ENCODE peak calls at places on chromosomes 7 and 10, in five cellular contexts. F is neural progenitor cell, A is PC-9, W is endothelial cell of umbilical vein, N is H1. V is an unnamed sample.

GRCh38 chr7:20504060-20504459 is 111.4 kb upstream of the ABCB5 start:
- DNase-seq in F (no peak), A (no peak), W (no peak), N (no peak), V (no peak)

GRCh38 chr7:22860784-22861482 is 38.3 kb upstream of the TOMM7 start:
- DNase-seq in F (peak), A (no peak), W (peak), N (no peak), V (no peak)

GRCh38 chr10:88243847-88244730 is 339.0 kb downstream of the RNLS start:
- DNase-seq in F (no peak), A (no peak), W (peak), N (no peak), V (no peak)

GRCh38 chr10:123136806-123137642 is 1.3 kb downstream of the HMX3 start:
- DNase-seq in F (peak), A (no peak), W (peak), N (peak), V (peak)

GRCh38 chr7:157273208-157274202 is 63.3 kb upstream of the DNAJB6 start:
- DNase-seq in F (peak), A (peak), W (peak), N (peak), V (peak)

GRCh38 chr7:30977896-30978564 is 14.3 kb downstream of the GHRHR start:
- DNase-seq in F (peak), A (peak), W (peak), N (peak), V (peak)

GRCh38 chr7:139901411-139901810 is 72.3 kb downstream of the TBXAS1 start:
- DNase-seq in F (no peak), A (no peak), W (no peak), N (no peak), V (no peak)

GRCh38 chr10:111745982-111746381 is 437.6 kb downstream of the GPAM start:
- DNase-seq in F (no peak), A (no peak), W (no peak), N (no peak), V (no peak)

GRCh38 chr7:138705122-138705521 is 4.0 kb upstream of the SVOPL start:
- DNase-seq in F (no peak), A (no peak), W (no peak), N (no peak), V (no peak)

GRCh38 chr7:23531794-23532489 is at the start of gene TRA2A:
- DNase-seq in F (peak), A (peak), W (peak), N (peak), V (peak)

GRCh38 chr10:71613303-71613777 is 106.2 kb downstream of the C10orf105 start:
- DNase-seq in F (no peak), A (peak), W (no peak), N (no peak), V (peak)

GRCh38 chr10:30431435-30431911 is 2.5 kb upstream of the MAP3K8 start:
- DNase-seq in F (no peak), A (peak), W (no peak), N (no peak), V (peak)

GRCh38 chr7:150428671-150429451 is 21.6 kb upstream of the GIMAP8 start:
- DNase-seq in F (peak), A (peak), W (no peak), N (peak), V (peak)

GRCh38 chr10:6840766-6841165 is 260.7 kb upstream of the PRKCQ start:
- DNase-seq in F (no peak), A (no peak), W (no peak), N (no peak), V (peak)

GRCh38 chr7:6250364-6250833 is 22.0 kb downstream of the CYTH3 start:
- DNase-seq in F (no peak), A (no peak), W (no peak), N (no peak), V (peak)

GRCh38 chr7:48109848-48110663 is 21.0 kb downstream of the UPP1 start:
- DNase-seq in F (peak), A (peak), W (peak), N (peak), V (peak)

GRCh38 chr7:99733448-99733847 is 1.5 kb downstream of the CYP3A7 start:
- DNase-seq in F (peak), A (no peak), W (no peak), N (peak), V (peak)

GRCh38 chr10:47311193-47311899 is 10.9 kb upstream of the GDF2 start:
- DNase-seq in F (no peak), A (no peak), W (no peak), N (no peak), V (no peak)

GRCh38 chr7:44512736-44513135 is 22.3 kb upstream of the NUDCD3 start:
- DNase-seq in F (no peak), A (no peak), W (no peak), N (no peak), V (no peak)

GRCh38 chr7:30329706-30330105 is 45.3 kb downstream of the ZNRF2 start:
- DNase-seq in F (no peak), A (no peak), W (no peak), N (no peak), V (no peak)

GRCh38 chr7:139602143-139602722 is 78.7 kb downstream of the CLEC2L start:
- DNase-seq in F (peak), A (no peak), W (peak), N (no peak), V (peak)

GRCh38 chr10:32939296-32940111 is 18.5 kb downstream of the ITGB1 start:
- DNase-seq in F (no peak), A (no peak), W (no peak), N (no peak), V (no peak)

GRCh38 chr10:48842231-48842630 is 97.4 kb downstream of the LRRC18 start:
- DNase-seq in F (no peak), A (no peak), W (no peak), N (no peak), V (no peak)

GRCh38 chr7:81075150-81075549 is 156.3 kb upstream of the SEMA3C start:
- DNase-seq in F (no peak), A (peak), W (no peak), N (no peak), V (peak)

GRCh38 chr7:5702876-5703571 is 78.4 kb downstream of the RNF216 start:
- DNase-seq in F (no peak), A (peak), W (no peak), N (no peak), V (peak)

GRCh38 chr10:3525832-3526449 is 259.1 kb downstream of the KLF6 start:
- DNase-seq in F (no peak), A (peak), W (peak), N (no peak), V (peak)

GRCh38 chr7:74466196-74466813 is 12.6 kb downstream of the GTF2IRD1 start:
- DNase-seq in F (peak), A (no peak), W (no peak), N (no peak), V (no peak)

GRCh38 chr7:69537691-69538090 is 60.6 kb upstream of the AUTS2 start:
- DNase-seq in F (no peak), A (no peak), W (no peak), N (no peak), V (no peak)

GRCh38 chr10:129775681-129776080 is 188.4 kb downstream of the EBF3 start:
- DNase-seq in F (no peak), A (no peak), W (no peak), N (no peak), V (no peak)

GRCh38 chr10:59176241-59177030 is at the start of gene PHYHIPL:
- DNase-seq in F (peak), A (no peak), W (no peak), N (peak), V (peak)
- TF ChIP-seq EZH2 in F (peak), A (no peak), W (peak), N (peak), V (peak)

DNA sequence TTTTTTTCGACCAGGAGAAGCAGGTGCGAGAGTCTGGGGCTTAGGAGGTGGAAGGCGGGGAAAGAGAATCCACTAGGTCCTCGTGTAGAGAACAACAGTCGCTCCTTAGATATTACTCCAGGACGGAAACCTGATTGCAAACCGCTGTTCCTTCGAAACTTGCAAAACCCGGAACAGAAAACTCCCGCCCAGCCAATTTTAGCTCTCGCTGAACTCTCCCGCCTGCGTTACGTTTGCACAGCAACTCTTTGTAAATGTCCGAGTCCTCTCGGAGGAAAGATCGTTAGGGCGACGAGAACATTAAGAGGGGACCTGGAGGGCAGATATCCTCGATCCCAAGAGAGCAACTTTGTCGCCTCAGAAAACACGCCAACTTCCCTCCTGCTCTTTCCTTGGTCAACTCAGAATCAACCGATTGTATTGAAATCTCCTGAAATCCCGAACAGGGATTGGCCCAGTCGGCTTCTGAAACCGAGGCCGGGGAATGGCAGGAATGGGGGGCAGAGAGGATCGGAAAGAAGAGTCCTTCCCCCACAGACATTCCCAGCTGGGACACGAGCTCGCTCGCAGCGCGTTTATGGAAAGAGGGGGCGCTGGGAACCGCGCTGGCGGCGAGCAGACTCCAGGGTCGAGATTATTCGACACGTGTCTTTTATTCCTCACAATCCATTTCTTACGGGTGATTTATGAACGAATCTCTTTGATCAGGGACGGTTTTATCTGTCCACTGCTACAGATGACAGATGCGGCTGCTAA is 9.9 kb downstream of the TWIST1 start:
- DNase-seq in F (peak), A (no peak), W (peak), N (peak), V (peak)
- TF ChIP-seq EZH2 in F (peak), A (no peak), W (peak), N (peak), V (no peak)

GRCh38 chr10:45374451-45375052 is 536 bp downstream of the ALOX5 start:
- DNase-seq in F (no peak), A (peak), W (no peak), N (no peak), V (peak)
- TF ChIP-seq EZH2 in F (no peak), A (no peak), W (no peak), N (peak), V (no peak)

GRCh38 chr7:101984141-101984879 is 166.9 kb downstream of the CUX1 start:
- DNase-seq in F (no peak), A (no peak), W (no peak), N (no peak), V (peak)
- TF ChIP-seq EZH2 in F (no peak), A (no peak), W (no peak), N (no peak), V (no peak)

DNA sequence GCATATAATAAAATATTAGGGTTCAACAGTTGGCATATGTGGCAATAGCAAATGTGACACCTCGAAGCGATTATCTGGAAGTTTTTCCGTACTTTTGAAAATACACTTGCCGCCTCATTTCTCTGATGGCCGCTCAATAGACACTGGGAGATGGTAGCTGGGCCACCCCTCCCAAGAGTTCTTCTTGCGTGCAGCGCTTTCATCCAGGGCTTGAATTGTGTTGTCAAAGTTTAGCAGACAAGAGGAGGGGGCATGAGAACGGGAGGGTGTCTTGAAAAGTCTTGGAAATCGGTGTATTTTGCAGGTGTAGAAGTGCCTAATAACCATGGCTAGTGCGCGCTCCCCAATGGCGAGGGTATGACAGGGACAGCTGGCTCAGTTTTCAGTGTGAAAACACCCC is 8.5 kb downstream of the PTF1A start:
- DNase-seq in F (peak), A (no peak), W (no peak), N (no peak), V (no peak)
- TF ChIP-seq EZH2 in F (no peak), A (no peak), W (no peak), N (peak), V (no peak)

GRCh38 chr7:16063241-16063640 is 358.1 kb downstream of the CRPPA start:
- DNase-seq in F (no peak), A (no peak), W (peak), N (no peak), V (no peak)

GRCh38 chr7:16061011-16061410 is 360.3 kb downstream of the CRPPA start:
- DNase-seq in F (no peak), A (no peak), W (no peak), N (no peak), V (no peak)

GRCh38 chr7:16062269-16062668 is 359.1 kb downstream of the CRPPA start:
- DNase-seq in F (no peak), A (no peak), W (peak), N (no peak), V (peak)

GRCh38 chr7:16061630-16062029 is 359.7 kb downstream of the CRPPA start:
- DNase-seq in F (no peak), A (no peak), W (no peak), N (no peak), V (no peak)

GRCh38 chr7:16060492-16060891 is 360.8 kb downstream of the CRPPA start:
- DNase-seq in F (no peak), A (no peak), W (no peak), N (no peak), V (peak)
- TF ChIP-seq EZH2 in F (no peak), A (no peak), W (no peak), N (no peak), V (no peak)

GRCh38 chr10:23419201-23419600 is 19.7 kb upstream of the OTUD1 start:
- DNase-seq in F (no peak), A (no peak), W (no peak), N (no peak), V (no peak)
- TF ChIP-seq EZH2 in F (no peak), A (no peak), W (no peak), N (no peak), V (no peak)

GRCh38 chr7:27196287-27196739 is 3.6 kb downstream of the HOXA13 start:
- DNase-seq in F (peak), A (peak), W (peak), N (peak), V (peak)
- TF ChIP-seq EZH2 in F (peak), A (no peak), W (peak), N (no peak), V (no peak)

V was measured in GM23248.